ENCODE peak calls at places on chromosome 2, in nine cellular contexts. One of them, this sample, is unnamed.

GRCh38 chr2:230172852-230173251 is 46.9 kb downstream of the SP110 start:
- DNase-seq in A172: no peak
- DNase-seq in CD8-positive, alpha-beta memory T cell: no peak
- DNase-seq in suprapubic skin: no peak
- DNase-seq in MM.1S: no peak
- DNase-seq in hepatocyte: no peak
- DNase-seq in nucleus accumbens: no peak
- DNase-seq in Kasumi-1: no peak
- DNase-seq in RCC 7860: no peak
- DNase-seq in this sample: no peak

GRCh38 chr2:85909005-85909404 is 20.2 kb upstream of the ST3GAL5 start:
- DNase-seq in CD8-positive, alpha-beta memory T cell: no peak
- DNase-seq in Kasumi-1: no peak
- DNase-seq in hepatocyte: no peak
- DNase-seq in RCC 7860: no peak
- DNase-seq in MM.1S: no peak
- DNase-seq in nucleus accumbens: no peak
- DNase-seq in A172: no peak
- DNase-seq in suprapubic skin: no peak
- DNase-seq in this sample: no peak

GRCh38 chr2:159617080-159617479 is 732 bp upstream of the BAZ2B start:
- DNase-seq in nucleus accumbens: no peak
- DNase-seq in CD8-positive, alpha-beta memory T cell: no peak
- DNase-seq in A172: peak
- DNase-seq in Kasumi-1: no peak
- DNase-seq in suprapubic skin: no peak
- DNase-seq in hepatocyte: no peak
- DNase-seq in RCC 7860: no peak
- DNase-seq in MM.1S: no peak
- DNase-seq in this sample: no peak

GRCh38 chr2:160516547-160517365 is 23.1 kb upstream of the RBMS1 start:
- DNase-seq in nucleus accumbens: no peak
- DNase-seq in Kasumi-1: no peak
- DNase-seq in RCC 7860: no peak
- DNase-seq in suprapubic skin: no peak
- DNase-seq in A172: peak
- DNase-seq in MM.1S: no peak
- DNase-seq in CD8-positive, alpha-beta memory T cell: no peak
- DNase-seq in hepatocyte: peak
- DNase-seq in this sample: no peak

GRCh38 chr2:211867845-211868361 is 670.7 kb downstream of the ERBB4 start:
- DNase-seq in A172: peak
- DNase-seq in MM.1S: peak
- DNase-seq in RCC 7860: no peak
- DNase-seq in Kasumi-1: peak
- DNase-seq in suprapubic skin: no peak
- DNase-seq in CD8-positive, alpha-beta memory T cell: no peak
- DNase-seq in nucleus accumbens: no peak
- DNase-seq in hepatocyte: no peak
- DNase-seq in this sample: no peak

GRCh38 chr2:169294001-169294675 is 68.2 kb downstream of the LRP2 start:
- DNase-seq in suprapubic skin: no peak
- DNase-seq in Kasumi-1: no peak
- DNase-seq in A172: no peak
- DNase-seq in RCC 7860: no peak
- DNase-seq in MM.1S: no peak
- DNase-seq in hepatocyte: no peak
- DNase-seq in nucleus accumbens: no peak
- DNase-seq in CD8-positive, alpha-beta memory T cell: no peak
- DNase-seq in this sample: no peak

GRCh38 chr2:16653799-16654198 is 11.8 kb downstream of the CYRIA start:
- DNase-seq in A172: no peak
- DNase-seq in RCC 7860: no peak
- DNase-seq in MM.1S: no peak
- DNase-seq in Kasumi-1: no peak
- DNase-seq in hepatocyte: no peak
- DNase-seq in suprapubic skin: no peak
- DNase-seq in nucleus accumbens: no peak
- DNase-seq in CD8-positive, alpha-beta memory T cell: no peak
- DNase-seq in this sample: no peak

GRCh38 chr2:105691942-105692341 is 52.8 kb upstream of the NCK2 start:
- DNase-seq in hepatocyte: no peak
- DNase-seq in Kasumi-1: no peak
- DNase-seq in MM.1S: peak
- DNase-seq in nucleus accumbens: no peak
- DNase-seq in CD8-positive, alpha-beta memory T cell: no peak
- DNase-seq in RCC 7860: no peak
- DNase-seq in A172: no peak
- DNase-seq in suprapubic skin: no peak
- DNase-seq in this sample: peak

GRCh38 chr2:80311304-80311703 is 6.8 kb upstream of the LRRTM1 start:
- DNase-seq in A172: no peak
- DNase-seq in RCC 7860: no peak
- DNase-seq in suprapubic skin: no peak
- DNase-seq in Kasumi-1: no peak
- DNase-seq in hepatocyte: no peak
- DNase-seq in CD8-positive, alpha-beta memory T cell: no peak
- DNase-seq in MM.1S: no peak
- DNase-seq in nucleus accumbens: no peak
- DNase-seq in this sample: no peak

GRCh38 chr2:86330015-86330414 is 7.4 kb downstream of the REEP1 start:
- DNase-seq in suprapubic skin: no peak
- DNase-seq in A172: no peak
- DNase-seq in RCC 7860: no peak
- DNase-seq in CD8-positive, alpha-beta memory T cell: no peak
- DNase-seq in hepatocyte: no peak
- DNase-seq in Kasumi-1: no peak
- DNase-seq in MM.1S: no peak
- DNase-seq in nucleus accumbens: no peak
- DNase-seq in this sample: no peak

GRCh38 chr2:171837736-171838135 is 56.3 kb downstream of the SLC25A12 start:
- DNase-seq in A172: no peak
- DNase-seq in Kasumi-1: no peak
- DNase-seq in MM.1S: no peak
- DNase-seq in RCC 7860: no peak
- DNase-seq in suprapubic skin: no peak
- DNase-seq in CD8-positive, alpha-beta memory T cell: no peak
- DNase-seq in hepatocyte: no peak
- DNase-seq in nucleus accumbens: no peak
- DNase-seq in this sample: no peak

GRCh38 chr2:211833582-211834279 is 704.9 kb downstream of the ERBB4 start:
- DNase-seq in CD8-positive, alpha-beta memory T cell: no peak
- DNase-seq in suprapubic skin: no peak
- DNase-seq in MM.1S: no peak
- DNase-seq in Kasumi-1: no peak
- DNase-seq in hepatocyte: no peak
- DNase-seq in A172: no peak
- DNase-seq in nucleus accumbens: no peak
- DNase-seq in RCC 7860: no peak
- DNase-seq in this sample: no peak

GRCh38 chr2:67463810-67464209 is 66.7 kb downstream of the ETAA1 start:
- DNase-seq in Kasumi-1: no peak
- DNase-seq in RCC 7860: no peak
- DNase-seq in CD8-positive, alpha-beta memory T cell: no peak
- DNase-seq in nucleus accumbens: no peak
- DNase-seq in hepatocyte: peak
- DNase-seq in A172: peak
- DNase-seq in MM.1S: peak
- DNase-seq in suprapubic skin: no peak
- DNase-seq in this sample: peak

GRCh38 chr2:134181219-134181618 is 72.7 kb upstream of the MGAT5 start:
- DNase-seq in CD8-positive, alpha-beta memory T cell: peak
- DNase-seq in RCC 7860: no peak
- DNase-seq in nucleus accumbens: no peak
- DNase-seq in A172: no peak
- DNase-seq in Kasumi-1: no peak
- DNase-seq in MM.1S: peak
- DNase-seq in suprapubic skin: no peak
- DNase-seq in hepatocyte: no peak
- DNase-seq in this sample: no peak

GRCh38 chr2:61762292-61762691 is 91.6 kb downstream of the FAM161A start:
- DNase-seq in hepatocyte: no peak
- DNase-seq in MM.1S: no peak
- DNase-seq in Kasumi-1: no peak
- DNase-seq in nucleus accumbens: no peak
- DNase-seq in suprapubic skin: no peak
- DNase-seq in RCC 7860: no peak
- DNase-seq in CD8-positive, alpha-beta memory T cell: no peak
- DNase-seq in A172: no peak
- DNase-seq in this sample: no peak

GRCh38 chr2:201057089-201057499 is 14.4 kb downstream of the HYCC2 start:
- DNase-seq in RCC 7860: no peak
- DNase-seq in suprapubic skin: no peak
- DNase-seq in nucleus accumbens: no peak
- DNase-seq in hepatocyte: peak
- DNase-seq in Kasumi-1: no peak
- DNase-seq in CD8-positive, alpha-beta memory T cell: no peak
- DNase-seq in A172: no peak
- DNase-seq in MM.1S: peak
- DNase-seq in this sample: no peak

GRCh38 chr2:135839713-135840112 is 2.7 kb upstream of the LCT start:
- DNase-seq in MM.1S: no peak
- DNase-seq in suprapubic skin: no peak
- DNase-seq in Kasumi-1: no peak
- DNase-seq in nucleus accumbens: no peak
- DNase-seq in RCC 7860: no peak
- DNase-seq in CD8-positive, alpha-beta memory T cell: no peak
- DNase-seq in A172: no peak
- DNase-seq in hepatocyte: no peak
- DNase-seq in this sample: no peak

GRCh38 chr2:173553589-173553988 is 198.9 kb downstream of the CDCA7 start:
- DNase-seq in A172: no peak
- DNase-seq in nucleus accumbens: no peak
- DNase-seq in Kasumi-1: no peak
- DNase-seq in suprapubic skin: no peak
- DNase-seq in CD8-positive, alpha-beta memory T cell: no peak
- DNase-seq in hepatocyte: peak
- DNase-seq in MM.1S: no peak
- DNase-seq in RCC 7860: no peak
- DNase-seq in this sample: no peak

GRCh38 chr2:67806816-67807215 is 256.0 kb downstream of the C1D start:
- DNase-seq in Kasumi-1: no peak
- DNase-seq in MM.1S: no peak
- DNase-seq in nucleus accumbens: no peak
- DNase-seq in CD8-positive, alpha-beta memory T cell: no peak
- DNase-seq in hepatocyte: no peak
- DNase-seq in A172: no peak
- DNase-seq in RCC 7860: no peak
- DNase-seq in suprapubic skin: no peak
- DNase-seq in this sample: no peak

GRCh38 chr2:217928324-217929293 is 74.2 kb downstream of the TNS1 start:
- DNase-seq in nucleus accumbens: no peak
- DNase-seq in MM.1S: no peak
- DNase-seq in suprapubic skin: no peak
- DNase-seq in CD8-positive, alpha-beta memory T cell: no peak
- DNase-seq in RCC 7860: no peak
- DNase-seq in hepatocyte: no peak
- DNase-seq in A172: peak
- DNase-seq in Kasumi-1: no peak
- DNase-seq in this sample: peak

GRCh38 chr2:191038241-191038725 is 24.3 kb upstream of the STAT1 start:
- DNase-seq in RCC 7860: peak
- DNase-seq in A172: peak
- DNase-seq in MM.1S: peak
- DNase-seq in Kasumi-1: peak
- DNase-seq in hepatocyte: no peak
- DNase-seq in nucleus accumbens: no peak
- DNase-seq in suprapubic skin: no peak
- DNase-seq in CD8-positive, alpha-beta memory T cell: no peak
- DNase-seq in this sample: no peak

GRCh38 chr2:76044701-76045100 is 334.0 kb upstream of the GCFC2 start:
- DNase-seq in MM.1S: no peak
- DNase-seq in RCC 7860: no peak
- DNase-seq in nucleus accumbens: no peak
- DNase-seq in suprapubic skin: no peak
- DNase-seq in hepatocyte: no peak
- DNase-seq in A172: no peak
- DNase-seq in Kasumi-1: no peak
- DNase-seq in CD8-positive, alpha-beta memory T cell: no peak
- DNase-seq in this sample: no peak

GRCh38 chr2:109321570-109321969 is 192.6 kb downstream of the SH3RF3 start:
- DNase-seq in MM.1S: no peak
- DNase-seq in CD8-positive, alpha-beta memory T cell: no peak
- DNase-seq in suprapubic skin: no peak
- DNase-seq in RCC 7860: no peak
- DNase-seq in A172: no peak
- DNase-seq in nucleus accumbens: no peak
- DNase-seq in Kasumi-1: no peak
- DNase-seq in hepatocyte: no peak
- DNase-seq in this sample: no peak

This sample was measured in islet precursor cell.